ENCODE peak calls at places on chromosomes 12 and 14, in six cellular contexts. H is neuronal stem cell, W is H1, G is mesenchymal stem cell, K is IMR-90, Z is trophoblast cell. O is an unnamed sample.

GRCh38 chr14:84482256-84483071 is 1047.5 kb upstream of the FLRT2 start:
- DNase-seq in H (peak), W (no peak), G (peak), K (peak), Z (peak), O (no peak)

GRCh38 chr12:59972941-59973340 is 377.1 kb downstream of the SLC16A7 start:
- DNase-seq in H (no peak), W (no peak), G (peak), K (peak), Z (no peak), O (no peak)

GRCh38 chr12:129080821-129081220 is 227.5 kb downstream of the GLT1D1 start:
- DNase-seq in H (no peak), W (no peak), G (no peak), K (no peak), Z (no peak), O (no peak)

GRCh38 chr12:76785407-76785806 is 21.5 kb downstream of the ZDHHC17 start:
- DNase-seq in H (no peak), W (no peak), G (no peak), K (no peak), Z (no peak), O (no peak)

GRCh38 chr12:93453633-93454032 is 11.9 kb upstream of the UBE2N start:
- DNase-seq in H (no peak), W (no peak), G (peak), K (peak), Z (no peak), O (no peak)

GRCh38 chr14:38549549-38549948 is 293.7 kb upstream of the CLEC14A start:
- DNase-seq in H (no peak), W (no peak), G (no peak), K (no peak), Z (no peak), O (no peak)

GRCh38 chr14:102155150-102155549 is 15.5 kb downstream of the WDR20 start:
- DNase-seq in H (peak), W (no peak), G (peak), K (peak), Z (no peak), O (no peak)

GRCh38 chr14:75252254-75252837 is 26.3 kb upstream of the FOS start:
- DNase-seq in H (no peak), W (no peak), G (no peak), K (no peak), Z (peak), O (no peak)

GRCh38 chr12:106774808-106775524 is 484 bp downstream of the RIC8B start:
- DNase-seq in H (no peak), W (no peak), G (no peak), K (no peak), Z (peak), O (no peak)

DNA sequence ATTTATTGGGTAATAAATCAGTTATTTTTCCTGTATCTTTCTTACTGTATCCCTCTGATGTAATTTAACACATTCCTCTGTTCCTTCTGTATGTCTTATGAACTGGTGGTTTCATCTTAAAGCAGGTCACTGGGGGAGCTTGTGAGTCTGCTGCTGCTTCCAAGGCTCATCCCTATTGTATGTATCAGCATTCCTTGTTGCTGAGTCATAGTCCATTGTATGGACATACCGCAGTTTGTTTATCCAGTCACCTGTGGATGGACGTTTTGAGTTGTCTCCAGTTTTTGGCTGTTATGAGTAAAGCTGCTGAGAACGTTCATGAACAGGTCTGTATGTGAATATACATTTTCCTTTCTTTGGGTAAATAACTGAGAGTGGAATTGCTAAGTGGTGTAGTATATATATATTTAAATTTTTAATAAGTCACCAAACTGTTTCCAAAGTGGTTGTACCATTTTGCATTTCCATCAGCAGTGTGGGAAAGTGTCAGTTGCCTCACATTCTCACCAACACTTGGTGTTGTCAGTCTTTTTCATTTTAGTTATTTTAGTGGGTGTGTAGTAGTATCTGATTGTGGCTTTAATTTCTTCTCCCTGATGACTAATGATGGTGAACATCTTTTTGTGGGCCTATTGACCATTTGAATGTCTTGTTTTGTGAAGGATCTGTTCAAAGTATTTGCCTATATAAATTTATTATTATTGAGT is 82.7 kb downstream of the BEGAIN start:
- DNase-seq in H (no peak), W (no peak), G (no peak), K (peak), Z (peak), O (no peak)
- H4K91ac ChIP-seq in H (no peak), W (no peak), G (no peak), K (no peak), Z (no peak), O (no peak)

GRCh38 chr14:29352681-29353080 is 575.0 kb downstream of the PRKD1 start:
- DNase-seq in H (no peak), W (no peak), G (no peak), K (no peak), Z (no peak), O (no peak)
- H4K91ac ChIP-seq in H (no peak), W (no peak), G (no peak), K (no peak), Z (no peak), O (no peak)

GRCh38 chr12:4856556-4856955 is 53.1 kb upstream of the KCNA1 start:
- DNase-seq in H (no peak), W (no peak), G (no peak), K (no peak), Z (no peak), O (peak)

GRCh38 chr12:4857472-4858291 is 52.0 kb upstream of the KCNA1 start:
- DNase-seq in H (peak), W (peak), G (peak), K (peak), Z (peak), O (peak)

GRCh38 chr12:4859478-4860210 is 50.1 kb upstream of the KCNA1 start:
- DNase-seq in H (no peak), W (no peak), G (peak), K (no peak), Z (no peak), O (no peak)

GRCh38 chr12:4855121-4855924 is 54.4 kb upstream of the KCNA1 start:
- DNase-seq in H (peak), W (peak), G (peak), K (peak), Z (peak), O (peak)

DNA sequence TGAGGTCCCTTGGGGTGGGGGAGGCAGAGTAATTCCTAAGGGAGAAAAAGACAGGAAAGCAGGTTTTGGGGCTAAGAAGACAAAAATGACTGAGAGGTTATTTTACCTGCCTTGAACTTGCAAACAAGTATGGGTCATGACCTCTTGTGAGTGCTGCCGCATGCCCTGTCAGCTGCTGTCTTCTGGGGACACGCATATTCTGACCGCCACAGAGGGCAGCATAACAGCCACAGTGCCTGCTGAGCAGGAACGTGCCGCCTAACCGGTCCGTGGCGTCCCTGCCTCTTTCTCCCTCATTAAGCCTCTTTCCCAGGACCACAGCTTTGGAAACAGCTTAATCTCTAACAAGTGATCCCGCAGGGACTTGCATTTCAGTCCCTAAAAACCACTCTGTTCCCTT is 51.3 kb upstream of the KCNA1 start:
- DNase-seq in H (peak), W (no peak), G (no peak), K (no peak), Z (peak), O (peak)
- H4K91ac ChIP-seq in H (no peak), W (no peak), G (no peak), K (no peak), Z (no peak), O (no peak)

GRCh38 chr12:65647074-65647473 is 177.2 kb upstream of the HMGA2 start:
- DNase-seq in H (no peak), W (no peak), G (no peak), K (no peak), Z (no peak), O (no peak)

GRCh38 chr12:65648461-65648860 is 175.8 kb upstream of the HMGA2 start:
- DNase-seq in H (no peak), W (no peak), G (no peak), K (peak), Z (peak), O (no peak)

GRCh38 chr12:65646127-65646643 is 178.1 kb upstream of the HMGA2 start:
- DNase-seq in H (no peak), W (no peak), G (no peak), K (no peak), Z (no peak), O (no peak)

GRCh38 chr12:65651060-65651459 is 173.2 kb upstream of the HMGA2 start:
- DNase-seq in H (no peak), W (no peak), G (no peak), K (no peak), Z (no peak), O (no peak)

GRCh38 chr12:65649126-65649525 is 175.2 kb upstream of the HMGA2 start:
- DNase-seq in H (no peak), W (no peak), G (peak), K (peak), Z (peak), O (no peak)
- H4K91ac ChIP-seq in H (no peak), W (no peak), G (no peak), K (peak), Z (no peak), O (no peak)

DNA sequence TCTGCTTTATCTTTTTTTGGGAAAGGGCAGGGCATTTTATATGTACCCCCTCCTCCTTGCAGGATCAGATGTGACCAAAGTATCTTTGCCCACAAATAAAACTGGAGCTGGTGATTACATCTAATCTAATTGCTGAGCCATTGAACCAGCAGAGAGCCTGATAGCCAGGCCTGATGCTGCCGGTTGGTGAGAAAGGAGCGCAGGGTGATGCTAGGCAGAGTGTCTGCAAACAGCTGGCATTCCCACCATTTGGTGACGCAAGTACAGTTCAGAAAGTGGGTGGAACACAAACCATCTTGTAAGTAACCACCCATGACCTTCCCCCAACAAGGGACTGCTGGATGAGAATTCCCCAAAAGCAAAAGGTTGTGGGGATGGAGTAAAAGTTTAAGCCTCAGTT is 12.7 kb downstream of the DPPA3 start:
- DNase-seq in H (no peak), W (no peak), G (no peak), K (no peak), Z (no peak), O (no peak)
- H4K91ac ChIP-seq in H (no peak), W (peak), G (no peak), K (no peak), Z (no peak), O (no peak)

O was measured in H9.